ENCODE peak calls at places on chromosomes 5 and 9, in seven cellular contexts. Q is activated T-cell treated with anti-CD3 and anti-CD28 coated beads for 24 hours; X is EL; D is GM10248; J is stimulated activated CD4-positive, alpha-beta T cell treated with anti-CD3 and anti-CD28 coated beads, Interleukin-1b, Interleukin-23, amount 100 ng/mL, for 4 hours; A is PC-3; N is CD8-positive, alpha-beta T cell. G is an unnamed sample.
A peak's percentile ranks its signal among the peaks of the same experiment; 100 is the strongest.

GRCh38 chr5:131751551-131751950 is 45.3 kb downstream of the FNIP1 start:
- DNase-seq in Q (no peak), X (no peak), D (no peak), J (no peak), A (no peak), N (no peak), G (no peak)

GRCh38 chr9:129838707-129839259 is 3.5 kb downstream of the USP20 start:
- DNase-seq in Q (peak; percentile 25), X (peak; percentile 96), D (no peak), J (no peak), A (peak; percentile 91), N (no peak), G (peak; percentile 64)

GRCh38 chr9:133927041-133927440 is 65.1 kb downstream of the VAV2 start:
- DNase-seq in Q (no peak), X (no peak), D (no peak), J (no peak), A (no peak), N (no peak), G (no peak)

GRCh38 chr9:86902606-86903460 is 44.5 kb downstream of the GAS1 start:
- DNase-seq in Q (no peak), X (no peak), D (no peak), J (no peak), A (no peak), N (no peak), G (no peak)

GRCh38 chr5:43065384-43066230 is 25.5 kb upstream of the ANXA2R start:
- DNase-seq in Q (peak; percentile 46), X (peak; percentile 69), D (no peak), J (peak; percentile 41), A (peak; percentile 54), N (peak; percentile 68), G (no peak)

GRCh38 chr5:51606921-51607320 is 223.7 kb downstream of the ISL1 start:
- DNase-seq in Q (no peak), X (no peak), D (no peak), J (no peak), A (no peak), N (no peak), G (no peak)

GRCh38 chr9:131739192-131739961 is 499 bp downstream of the RAPGEF1 start:
- DNase-seq in Q (no peak), X (peak; percentile 39), D (peak; percentile 67), J (no peak), A (peak; percentile 29), N (peak; percentile 44), G (peak; percentile 74)

GRCh38 chr5:137837741-137838389 is 29.8 kb upstream of the MYOT start:
- DNase-seq in Q (no peak), X (no peak), D (no peak), J (no peak), A (no peak), N (no peak), G (no peak)

GRCh38 chr5:134245101-134245604 is 19.3 kb upstream of the PPP2CA start:
- DNase-seq in Q (no peak), X (peak; percentile 65), D (no peak), J (no peak), A (peak; percentile 93), N (no peak), G (no peak)

GRCh38 chr5:53249529-53249928 is 140.0 kb upstream of the MOCS2 start:
- DNase-seq in Q (no peak), X (peak; percentile 95), D (no peak), J (no peak), A (peak; percentile 87), N (no peak), G (peak; percentile 79)

G was measured in AG08396.